ENCODE peak calls at places on chromosome 15, in five cellular contexts. H is GM12865, O is left colon, W is neuronal stem cell, B is HFFc6. R is an unnamed sample.

GRCh38 chr15:101378356-101378755 is 83.3 kb upstream of the SNRPA1 start:
- DNase-seq in B (no peak), W (no peak), O (no peak), H (no peak), R (no peak)

GRCh38 chr15:91150492-91151160 is 50.6 kb downstream of the SV2B start:
- DNase-seq in H (no peak), W (no peak), O (no peak), B (no peak), R (no peak)

GRCh38 chr15:88635343-88635742 is 3.5 kb upstream of the ISG20 start:
- DNase-seq in W (no peak), O (no peak), H (peak), B (no peak), R (no peak)

GRCh38 chr15:37076543-37076942 is 23.8 kb downstream of the MEIS2 start:
- DNase-seq in H (no peak), W (no peak), B (peak), O (no peak), R (no peak)

GRCh38 chr15:83694030-83694429 is 40.1 kb downstream of the ADAMTSL3 start:
- DNase-seq in O (no peak), B (no peak), W (no peak), H (no peak), R (peak)

GRCh38 chr15:28992996-28993719 is 107.4 kb downstream of the APBA2 start:
- DNase-seq in W (no peak), B (no peak), O (no peak), H (no peak), R (no peak)

GRCh38 chr15:71806452-71806931 is 3.9 kb upstream of the NR2E3 start:
- DNase-seq in W (no peak), B (peak), H (peak), O (no peak), R (no peak)

GRCh38 chr15:80437492-80437891 is 33.3 kb downstream of the ARNT2 start:
- DNase-seq in H (no peak), W (no peak), O (no peak), B (no peak), R (no peak)

GRCh38 chr15:57820119-57820518 is 113.6 kb downstream of the POLR2M start:
- DNase-seq in B (peak), O (no peak), H (no peak), W (no peak), R (no peak)

GRCh38 chr15:59632714-59633113 is 21.1 kb downstream of the GCNT3 start:
- DNase-seq in H (no peak), B (peak), O (no peak), W (peak), R (peak)